ENCODE peak calls at places on chromosome 11, in five cellular contexts. One of them, this sample, is unnamed.

GRCh38 chr11:1467270-1467669 is 19.3 kb downstream of the MOB2 start:
- DNase-seq in H1: no peak
- DNase-seq in GM12891: no peak
- DNase-seq in GM12878: no peak
- DNase-seq in HepG2: no peak
- DNase-seq in this sample: no peak

GRCh38 chr11:110295487-110296225 is 758 bp downstream of the RDX start:
- DNase-seq in GM12891: peak
- DNase-seq in H1: no peak
- DNase-seq in GM12878: peak
- DNase-seq in HepG2: no peak
- DNase-seq in this sample: peak

GRCh38 chr11:14969922-14970323 is 2.2 kb downstream of the CALCA start:
- DNase-seq in GM12891: no peak
- DNase-seq in HepG2: peak
- DNase-seq in GM12878: no peak
- DNase-seq in H1: peak
- DNase-seq in this sample: no peak

GRCh38 chr11:126817096-126817495 is 183.5 kb downstream of the KIRREL3 start:
- DNase-seq in HepG2: no peak
- DNase-seq in GM12891: no peak
- DNase-seq in H1: no peak
- DNase-seq in GM12878: no peak
- DNase-seq in this sample: no peak

GRCh38 chr11:1826552-1827094 is 8.2 kb upstream of the SYT8 start:
- DNase-seq in GM12878: no peak
- DNase-seq in GM12891: no peak
- DNase-seq in HepG2: peak
- DNase-seq in H1: no peak
- DNase-seq in this sample: peak

GRCh38 chr11:46246514-46246913 is 30.9 kb upstream of the CREB3L1 start:
- DNase-seq in HepG2: no peak
- DNase-seq in H1: no peak
- DNase-seq in GM12891: no peak
- DNase-seq in GM12878: no peak
- DNase-seq in this sample: no peak

GRCh38 chr11:97201743-97202612 is 812.2 kb downstream of the JRKL start:
- DNase-seq in H1: no peak
- DNase-seq in HepG2: no peak
- DNase-seq in GM12891: no peak
- DNase-seq in GM12878: no peak
- DNase-seq in this sample: no peak

GRCh38 chr11:833114-833791 is 501 bp downstream of the CD151 start:
- DNase-seq in HepG2: no peak
- DNase-seq in GM12891: no peak
- DNase-seq in H1: no peak
- DNase-seq in GM12878: no peak
- DNase-seq in this sample: no peak

GRCh38 chr11:28822596-28822995 is 714.4 kb downstream of the METTL15 start:
- DNase-seq in GM12878: no peak
- DNase-seq in GM12891: no peak
- DNase-seq in H1: no peak
- DNase-seq in HepG2: no peak
- DNase-seq in this sample: no peak

GRCh38 chr11:28820296-28820989 is 712.3 kb downstream of the METTL15 start:
- DNase-seq in GM12891: no peak
- DNase-seq in H1: no peak
- DNase-seq in HepG2: no peak
- DNase-seq in GM12878: no peak
- DNase-seq in this sample: no peak

GRCh38 chr11:28815110-28815509 is 706.9 kb downstream of the METTL15 start:
- DNase-seq in HepG2: no peak
- DNase-seq in H1: no peak
- DNase-seq in GM12878: no peak
- DNase-seq in GM12891: no peak
- DNase-seq in this sample: no peak

DNA sequence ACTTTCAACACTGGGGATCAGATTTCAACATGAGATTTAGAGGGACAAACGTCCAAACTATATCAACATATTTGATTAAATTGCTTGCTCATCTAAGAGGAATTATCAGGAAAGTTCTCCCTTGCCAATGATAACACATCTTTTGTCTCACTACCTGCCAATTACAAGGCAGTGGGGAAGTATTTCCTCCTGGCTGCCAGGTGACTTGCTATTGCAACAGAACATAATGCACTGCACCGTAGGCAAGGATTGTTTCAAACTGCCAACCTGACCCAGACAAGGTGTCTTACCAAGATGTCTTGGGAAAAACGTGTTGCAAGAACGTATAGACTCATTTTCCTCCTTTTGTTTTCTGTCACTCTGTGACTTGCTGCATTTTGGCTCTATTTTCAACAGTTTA is 711.6 kb downstream of the METTL15 start:
- DNase-seq in H1: no peak
- DNase-seq in HepG2: no peak
- DNase-seq in GM12891: no peak
- DNase-seq in GM12878: no peak
- DNase-seq in this sample: no peak
- TF ChIP-seq TAF1 in H1: no peak
- TF ChIP-seq TAF1 in HepG2: no peak
- TF ChIP-seq TAF1 in GM12891: no peak
- TF ChIP-seq TAF1 in GM12878: no peak
- TF ChIP-seq TAF1 in this sample: no peak

DNA sequence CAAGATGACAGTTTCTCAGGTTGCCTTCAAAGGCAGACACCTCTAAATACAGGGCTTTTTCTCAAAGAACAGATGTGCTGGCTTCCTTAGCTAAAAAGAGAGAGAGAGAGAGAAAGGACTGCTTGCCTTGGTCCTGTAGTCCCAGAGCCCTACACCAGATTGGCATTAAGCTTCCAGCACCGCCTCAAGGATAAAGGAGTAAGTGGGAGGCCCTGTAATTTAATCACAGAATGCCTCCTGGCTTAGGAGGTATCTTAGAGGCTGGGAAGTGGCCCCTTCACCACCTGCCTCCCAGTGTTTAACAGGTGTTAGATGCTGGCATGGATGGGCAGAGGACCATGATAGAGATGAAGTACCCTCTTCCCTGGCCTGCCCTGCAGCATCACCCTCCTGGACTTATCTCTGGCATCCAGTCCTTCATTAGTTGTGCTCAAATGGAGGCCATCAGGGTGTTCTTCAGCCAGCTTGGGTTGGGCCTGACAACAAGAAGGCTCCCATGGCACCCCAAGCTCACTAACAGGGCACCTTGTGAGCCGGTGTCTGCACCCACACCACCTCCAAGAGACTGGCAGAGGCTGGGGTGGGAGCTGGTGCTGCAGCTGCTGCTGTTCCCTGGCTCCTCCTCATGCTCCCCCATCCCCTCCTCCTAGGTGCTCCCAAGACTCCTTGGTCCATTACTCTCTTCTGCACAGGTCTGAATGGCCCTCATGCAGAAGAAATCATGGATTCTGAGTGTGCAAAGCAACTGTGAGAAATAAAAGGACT is 32.5 kb downstream of the ABCC8 start:
- DNase-seq in H1: no peak
- DNase-seq in GM12891: no peak
- DNase-seq in GM12878: no peak
- DNase-seq in HepG2: no peak
- DNase-seq in this sample: no peak
- TF ChIP-seq POLR2AphosphoS5 in H1: no peak
- TF ChIP-seq POLR2AphosphoS5 in GM12891: no peak
- TF ChIP-seq POLR2AphosphoS5 in GM12878: no peak
- TF ChIP-seq POLR2AphosphoS5 in HepG2: no peak
- TF ChIP-seq POLR2AphosphoS5 in this sample: no peak

GRCh38 chr11:8234425-8234821 is 29.3 kb downstream of the LMO1 start:
- DNase-seq in GM12878: no peak
- DNase-seq in HepG2: no peak
- DNase-seq in GM12891: no peak
- DNase-seq in H1: no peak
- DNase-seq in this sample: no peak
- TF ChIP-seq TAF1 in GM12878: no peak
- TF ChIP-seq TAF1 in HepG2: no peak
- TF ChIP-seq TAF1 in GM12891: no peak
- TF ChIP-seq TAF1 in H1: no peak
- TF ChIP-seq TAF1 in this sample: no peak

DNA sequence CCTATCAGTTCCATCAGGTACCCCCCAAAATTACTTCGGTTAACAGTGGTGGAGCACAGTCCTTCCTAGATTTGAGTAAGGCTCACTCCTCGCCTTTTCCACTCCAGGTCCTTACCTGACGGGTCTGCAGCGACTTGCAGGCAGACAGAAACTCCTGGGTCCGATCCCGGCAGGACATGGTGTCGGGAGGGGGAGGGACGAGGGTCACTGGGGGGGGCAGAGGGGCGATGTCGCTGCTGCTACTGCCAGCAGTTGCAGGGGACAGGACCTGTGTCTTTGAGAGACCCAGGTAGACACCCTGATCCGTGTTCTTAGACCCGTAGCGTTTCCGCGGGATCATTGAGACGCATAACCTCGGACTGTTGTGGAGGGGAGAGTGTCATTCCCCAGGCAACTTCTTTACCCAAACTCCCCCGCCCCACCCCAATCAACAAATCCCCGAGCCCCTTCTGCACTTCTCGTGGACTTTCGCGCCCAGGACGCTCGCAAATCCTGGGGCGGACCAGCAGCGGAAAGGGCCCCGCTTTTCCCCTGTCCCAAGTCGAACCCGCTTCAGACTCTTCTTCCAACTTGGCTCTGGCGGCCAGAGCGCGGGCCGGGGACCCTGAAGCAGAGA is 839 bp downstream of the STX5 start:
- DNase-seq in GM12878: no peak
- DNase-seq in GM12891: no peak
- DNase-seq in HepG2: peak
- DNase-seq in H1: no peak
- DNase-seq in this sample: no peak
- TF ChIP-seq POLR2AphosphoS5 in GM12878: peak
- TF ChIP-seq POLR2AphosphoS5 in GM12891: peak
- TF ChIP-seq POLR2AphosphoS5 in HepG2: no peak
- TF ChIP-seq POLR2AphosphoS5 in H1: no peak
- TF ChIP-seq POLR2AphosphoS5 in this sample: no peak

GRCh38 chr11:73288873-73289707 is 17.0 kb downstream of the P2RY6 start:
- DNase-seq in H1: no peak
- DNase-seq in GM12878: peak
- DNase-seq in GM12891: peak
- DNase-seq in HepG2: peak
- DNase-seq in this sample: peak

GRCh38 chr11:73291781-73292180 is 16.3 kb upstream of the ARHGEF17 start:
- DNase-seq in H1: no peak
- DNase-seq in GM12878: no peak
- DNase-seq in GM12891: no peak
- DNase-seq in HepG2: no peak
- DNase-seq in this sample: no peak

GRCh38 chr11:73292481-73292880 is 15.6 kb upstream of the ARHGEF17 start:
- DNase-seq in GM12891: no peak
- DNase-seq in H1: no peak
- DNase-seq in GM12878: no peak
- DNase-seq in HepG2: no peak
- DNase-seq in this sample: no peak

GRCh38 chr11:73291196-73291595 is 16.9 kb upstream of the ARHGEF17 start:
- DNase-seq in GM12891: no peak
- DNase-seq in HepG2: no peak
- DNase-seq in GM12878: no peak
- DNase-seq in H1: no peak
- DNase-seq in this sample: no peak

DNA sequence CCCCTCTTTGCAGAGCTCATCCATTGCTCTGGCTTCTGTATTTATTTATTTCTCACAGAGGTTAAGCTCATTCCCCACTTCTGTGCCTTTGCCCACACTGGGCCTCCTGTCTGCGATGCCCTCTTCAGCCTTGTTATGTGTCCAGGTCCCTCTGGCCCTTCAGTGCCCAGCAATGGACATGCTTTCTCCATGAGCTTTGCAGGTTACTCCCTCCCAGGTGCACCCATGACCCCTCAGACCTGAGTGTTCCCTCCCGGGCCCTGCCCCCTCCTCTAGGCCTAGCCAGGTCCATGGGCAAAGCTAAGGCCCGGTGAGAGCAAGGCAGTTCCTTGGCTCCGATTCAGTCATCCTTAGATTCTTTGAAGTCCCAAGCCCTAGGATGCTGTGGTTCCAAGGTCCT is 17.5 kb upstream of the ARHGEF17 start:
- DNase-seq in H1: no peak
- DNase-seq in GM12878: no peak
- DNase-seq in GM12891: no peak
- DNase-seq in HepG2: no peak
- DNase-seq in this sample: no peak
- TF ChIP-seq TAF1 in H1: no peak
- TF ChIP-seq TAF1 in GM12878: no peak
- TF ChIP-seq TAF1 in GM12891: no peak
- TF ChIP-seq TAF1 in HepG2: no peak
- TF ChIP-seq TAF1 in this sample: no peak

DNA sequence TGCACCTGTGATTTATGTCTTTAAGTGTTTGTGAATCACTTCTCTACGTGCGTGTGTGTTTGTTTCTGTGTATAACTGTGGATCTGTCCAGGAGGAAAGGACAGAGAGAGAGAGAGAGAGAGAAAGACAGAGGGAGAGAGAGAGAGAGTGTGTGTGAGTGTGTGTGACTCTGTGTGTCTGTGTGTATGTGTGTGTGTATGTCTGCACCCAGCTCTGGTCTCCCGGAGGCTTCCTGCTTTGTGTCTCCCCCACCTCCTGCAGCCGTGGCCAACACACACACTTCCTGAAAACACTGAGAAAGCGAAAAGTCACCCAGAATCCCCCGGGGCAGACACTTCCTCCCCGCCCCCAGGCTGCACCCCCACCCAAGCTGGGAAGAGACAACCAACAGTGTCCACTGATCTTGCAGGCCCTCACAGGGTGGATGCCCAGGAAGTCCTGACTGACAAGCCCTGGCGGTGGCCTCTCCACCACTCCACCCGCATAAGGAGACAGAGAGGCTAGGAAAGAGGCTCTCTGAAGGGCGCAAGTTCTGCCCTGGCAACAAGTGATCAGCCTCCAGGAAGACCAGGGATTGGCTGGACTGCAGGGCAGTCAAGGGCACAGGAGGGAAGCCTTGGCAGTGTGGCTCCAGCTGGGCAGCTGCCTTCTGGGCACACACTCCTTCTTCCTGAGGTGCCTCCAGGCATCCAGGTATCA is 30.0 kb downstream of the ARAP1 start:
- DNase-seq in GM12891: peak
- DNase-seq in HepG2: no peak
- DNase-seq in H1: no peak
- DNase-seq in GM12878: no peak
- DNase-seq in this sample: peak
- TF ChIP-seq POLR2AphosphoS5 in GM12891: peak
- TF ChIP-seq POLR2AphosphoS5 in HepG2: no peak
- TF ChIP-seq POLR2AphosphoS5 in H1: no peak
- TF ChIP-seq POLR2AphosphoS5 in GM12878: peak
- TF ChIP-seq POLR2AphosphoS5 in this sample: no peak

GRCh38 chr11:65116370-65117205 is 913 bp downstream of the ZNHIT2 start:
- DNase-seq in GM12891: no peak
- DNase-seq in HepG2: no peak
- DNase-seq in GM12878: no peak
- DNase-seq in H1: no peak
- DNase-seq in this sample: no peak
- TF ChIP-seq TAF1 in GM12891: no peak
- TF ChIP-seq TAF1 in HepG2: no peak
- TF ChIP-seq TAF1 in GM12878: no peak
- TF ChIP-seq TAF1 in H1: no peak
- TF ChIP-seq TAF1 in this sample: no peak

This sample was measured in GM12892.